ENCODE peak calls at places on chromosomes 13 and 19, in seven cellular contexts. D, O, L, G, J, X and E are unnamed samples.

GRCh38 chr19:3055741-3056453 is 6.4 kb downstream of the TLE5 start:
- DNase-seq in D (peak), O (peak), L (peak), G (no peak), J (peak), X (peak), E (peak)

GRCh38 chr13:31605076-31605858 is 134.1 kb upstream of the RXFP2 start:
- DNase-seq in D (no peak), O (no peak), L (no peak), G (no peak), J (no peak), X (no peak), E (no peak)

GRCh38 chr19:13781547-13781946 is 7.3 kb downstream of the C19orf53 start:
- DNase-seq in D (peak), O (peak), L (peak), G (peak), J (peak), X (peak), E (no peak)

GRCh38 chr19:2982983-2983350 is 5.6 kb downstream of the TLE6 start:
- DNase-seq in D (peak), O (peak), L (no peak), G (peak), J (peak), X (peak), E (peak)

GRCh38 chr19:16095071-16095571 is 16.6 kb upstream of the RAB8A start:
- DNase-seq in D (no peak), O (no peak), L (no peak), G (no peak), J (no peak), X (no peak), E (no peak)

GRCh38 chr13:47114030-47114429 is 217.2 kb upstream of the HTR2A start:
- DNase-seq in D (no peak), O (no peak), L (no peak), G (no peak), J (no peak), X (no peak), E (no peak)

GRCh38 chr19:8336072-8336569 is 6.9 kb downstream of the KANK3 start:
- DNase-seq in D (peak), O (no peak), L (no peak), G (no peak), J (no peak), X (no peak), E (no peak)

GRCh38 chr13:30063892-30064291 is 213.5 kb upstream of the UBL3 start:
- DNase-seq in D (no peak), O (no peak), L (no peak), G (no peak), J (no peak), X (no peak), E (no peak)

GRCh38 chr13:97194473-97194872 is 27.7 kb upstream of the MBNL2 start:
- DNase-seq in D (no peak), O (no peak), L (peak), G (no peak), J (no peak), X (no peak), E (no peak)

GRCh38 chr13:89294115-89294867 is 1623.1 kb downstream of the SLITRK5 start:
- DNase-seq in D (no peak), O (no peak), L (no peak), G (no peak), J (no peak), X (no peak), E (no peak)

GRCh38 chr19:9673912-9674668 is 810 bp downstream of the ZNF562 start:
- DNase-seq in D (no peak), O (no peak), L (peak), G (no peak), J (no peak), X (no peak), E (no peak)

GRCh38 chr13:26425439-26426358 is 131.8 kb upstream of the WASF3 start:
- DNase-seq in D (peak), O (peak), L (no peak), G (peak), J (no peak), X (peak), E (no peak)

GRCh38 chr19:21848706-21849105 is 12.7 kb upstream of the ZNF43 start:
- DNase-seq in D (no peak), O (no peak), L (no peak), G (no peak), J (no peak), X (no peak), E (no peak)

GRCh38 chr19:872266-872951 is 12.9 kb downstream of the CFD start:
- DNase-seq in D (peak), O (peak), L (peak), G (no peak), J (no peak), X (peak), E (no peak)

GRCh38 chr13:108962652-108963051 is 333.2 kb downstream of the MYO16 start:
- DNase-seq in D (no peak), O (no peak), L (no peak), G (no peak), J (no peak), X (no peak), E (no peak)

GRCh38 chr13:43572601-43573360 is 214.0 kb downstream of the ENOX1 start:
- DNase-seq in D (no peak), O (no peak), L (no peak), G (no peak), J (no peak), X (no peak), E (no peak)

GRCh38 chr13:47080616-47081015 is 183.8 kb upstream of the HTR2A start:
- DNase-seq in D (no peak), O (no peak), L (no peak), G (no peak), J (no peak), X (no peak), E (no peak)

GRCh38 chr13:93201992-93202558 is 24.5 kb upstream of the GPC6 start:
- DNase-seq in D (no peak), O (no peak), L (no peak), G (no peak), J (no peak), X (no peak), E (no peak)

GRCh38 chr19:18225702-18226468 is at the start of gene PDE4C:
- DNase-seq in D (no peak), O (no peak), L (no peak), G (peak), J (no peak), X (no peak), E (no peak)

GRCh38 chr19:679418-680286 is 3.5 kb downstream of the FSTL3 start:
- DNase-seq in D (peak), O (peak), L (no peak), G (peak), J (no peak), X (peak), E (no peak)

GRCh38 chr13:52085416-52085815 is 43.5 kb downstream of the NEK5 start:
- DNase-seq in D (no peak), O (no peak), L (no peak), G (no peak), J (no peak), X (no peak), E (no peak)

GRCh38 chr13:98274921-98275487 is 97.9 kb upstream of the RNF113B start:
- DNase-seq in D (no peak), O (no peak), L (no peak), G (no peak), J (no peak), X (no peak), E (no peak)

GRCh38 chr19:8340341-8341096 is 2.5 kb downstream of the KANK3 start:
- DNase-seq in D (peak), O (peak), L (no peak), G (peak), J (no peak), X (peak), E (no peak)

GRCh38 chr13:106377341-106377740 is 158.1 kb downstream of the EFNB2 start:
- DNase-seq in D (no peak), O (no peak), L (no peak), G (no peak), J (no peak), X (no peak), E (no peak)

GRCh38 chr13:109745060-109745459 is 41.3 kb downstream of the IRS2 start:
- DNase-seq in D (no peak), O (no peak), L (no peak), G (no peak), J (no peak), X (no peak), E (no peak)

GRCh38 chr13:26946675-26947342 is 186.2 kb upstream of the GPR12 start:
- DNase-seq in D (peak), O (no peak), L (peak), G (no peak), J (no peak), X (no peak), E (no peak)

GRCh38 chr19:10593820-10594637 is 6.9 kb upstream of the AP1M2 start:
- DNase-seq in D (peak), O (peak), L (no peak), G (peak), J (peak), X (no peak), E (no peak)

GRCh38 chr13:109784590-109785140 is 1.7 kb downstream of the IRS2 start:
- DNase-seq in D (peak), O (peak), L (no peak), G (peak), J (peak), X (peak), E (peak)

GRCh38 chr13:73223372-73223781 is 164.6 kb downstream of the KLF5 start:
- DNase-seq in D (no peak), O (no peak), L (no peak), G (no peak), J (no peak), X (no peak), E (no peak)

GRCh38 chr13:43804461-43805070 is 17.8 kb upstream of the ENOX1 start:
- DNase-seq in D (no peak), O (no peak), L (peak), G (no peak), J (no peak), X (no peak), E (peak)

GRCh38 chr19:5564930-5565329 is 2.8 kb downstream of the TINCR start:
- DNase-seq in D (no peak), O (no peak), L (no peak), G (no peak), J (no peak), X (no peak), E (no peak)

GRCh38 chr19:1747285-1748114 is 5.8 kb upstream of the ONECUT3 start:
- DNase-seq in D (no peak), O (no peak), L (peak), G (no peak), J (no peak), X (peak), E (no peak)

GRCh38 chr13:99275093-99275469 is 16.9 kb upstream of the GPR18 start:
- DNase-seq in D (no peak), O (no peak), L (no peak), G (no peak), J (no peak), X (no peak), E (no peak)
- TF ChIP-seq POLR2AphosphoS5 in D (no peak), O (no peak), L (no peak), G (no peak), J (no peak), X (no peak), E (no peak)

GRCh38 chr13:40992678-40993077 is 26.4 kb downstream of the ELF1 start:
- DNase-seq in D (no peak), O (no peak), L (no peak), G (no peak), J (no peak), X (no peak), E (no peak)
- TF ChIP-seq CTCF in D (no peak), O (no peak), L (no peak), G (no peak), J (no peak), X (no peak), E (no peak)

DNA sequence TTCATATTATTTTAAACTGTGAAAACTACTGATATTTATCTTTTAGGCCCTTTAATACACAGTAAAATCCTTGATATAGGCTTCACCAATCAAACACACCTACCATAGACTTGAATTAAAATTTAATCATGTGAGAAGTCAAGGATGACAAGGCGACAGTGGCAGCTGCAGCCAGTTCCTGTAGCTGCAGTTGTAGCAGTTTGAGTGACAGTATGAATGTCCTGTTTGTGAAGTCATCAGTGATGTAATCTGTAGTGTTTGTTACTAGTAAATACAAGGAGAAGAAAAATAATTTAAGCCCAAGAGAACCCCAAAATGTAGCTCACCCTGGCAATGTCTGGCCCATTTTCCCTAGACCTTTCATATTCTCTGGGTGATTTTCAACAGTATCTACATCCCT is 897.0 kb downstream of the SLITRK6 start:
- DNase-seq in D (no peak), O (no peak), L (no peak), G (no peak), J (no peak), X (no peak), E (no peak)
- H3K4me3 ChIP-seq in D (no peak), O (no peak), L (no peak), G (no peak), J (no peak), X (no peak), E (no peak)

DNA sequence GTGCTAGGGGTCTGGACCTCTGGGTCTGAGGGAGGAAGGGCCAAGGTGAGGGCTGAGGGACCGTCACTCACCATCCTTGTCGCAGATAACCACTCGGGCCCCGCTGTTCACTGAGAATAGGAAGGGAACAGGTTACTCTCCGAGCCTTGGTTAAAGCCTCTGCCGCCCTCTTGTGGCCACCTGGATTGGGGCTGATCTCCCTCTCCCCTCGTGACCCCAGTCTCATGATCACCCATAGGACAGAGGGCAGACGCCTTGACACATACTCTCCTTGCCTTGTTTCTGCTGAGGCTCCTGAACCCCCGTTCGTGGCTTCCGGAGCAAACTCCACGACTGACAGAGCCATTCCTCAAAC is 580 bp downstream of the HSD17B14 start:
- DNase-seq in D (peak), O (peak), L (peak), G (peak), J (peak), X (peak), E (peak)
- TF ChIP-seq POLR2AphosphoS5 in D (no peak), O (peak), L (peak), G (peak), J (peak), X (peak), E (peak)

DNA sequence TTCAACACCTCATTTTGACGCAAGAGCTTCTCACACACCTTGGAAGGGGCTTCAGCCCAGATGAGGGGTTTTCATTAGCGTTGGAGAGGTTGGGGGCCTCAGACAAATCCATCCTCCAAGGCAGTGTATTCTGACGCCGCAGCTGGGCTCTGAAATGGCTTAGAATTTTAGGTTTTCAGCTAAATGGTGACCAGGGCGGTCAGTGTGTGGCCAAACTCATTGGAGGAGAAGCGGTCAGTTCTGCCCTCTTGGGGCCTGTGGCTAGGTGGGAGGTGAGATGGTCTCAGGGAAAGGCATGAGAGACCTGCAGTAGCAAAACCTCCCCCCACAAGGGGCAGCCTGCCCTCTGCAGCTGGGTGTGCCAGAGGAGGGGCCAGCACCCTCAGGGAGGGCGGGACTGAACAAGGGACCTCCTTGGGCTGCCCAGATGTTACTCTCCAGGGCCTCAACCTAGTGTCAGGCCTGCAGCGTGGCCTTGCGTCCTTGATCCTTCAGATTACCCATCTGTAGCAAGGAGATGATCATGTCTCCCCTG is 155.8 kb downstream of the URI1 start:
- DNase-seq in D (no peak), O (no peak), L (no peak), G (no peak), J (no peak), X (no peak), E (no peak)
- TF ChIP-seq CTCF in D (no peak), O (no peak), L (no peak), G (no peak), J (no peak), X (no peak), E (no peak)

DNA sequence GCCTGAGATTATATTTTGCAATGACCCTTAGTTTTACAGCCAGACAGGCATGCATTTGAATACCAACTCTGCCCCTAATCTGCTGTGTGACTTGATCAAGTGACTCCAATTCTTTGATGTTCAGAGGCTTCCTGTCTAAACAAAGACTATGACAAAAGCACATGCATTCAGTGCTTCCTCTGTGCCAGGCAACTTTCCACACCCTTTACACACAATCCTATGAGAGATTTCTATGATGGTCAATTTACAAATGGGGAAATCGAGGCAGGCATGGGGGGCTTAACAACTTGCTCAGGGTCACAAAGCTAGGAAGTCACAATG is 3.7 kb upstream of the LYPD3 start:
- DNase-seq in D (no peak), O (no peak), L (no peak), G (no peak), J (no peak), X (no peak), E (no peak)
- H3K4me3 ChIP-seq in D (no peak), O (no peak), L (no peak), G (no peak), J (no peak), X (no peak), E (no peak)

DNA sequence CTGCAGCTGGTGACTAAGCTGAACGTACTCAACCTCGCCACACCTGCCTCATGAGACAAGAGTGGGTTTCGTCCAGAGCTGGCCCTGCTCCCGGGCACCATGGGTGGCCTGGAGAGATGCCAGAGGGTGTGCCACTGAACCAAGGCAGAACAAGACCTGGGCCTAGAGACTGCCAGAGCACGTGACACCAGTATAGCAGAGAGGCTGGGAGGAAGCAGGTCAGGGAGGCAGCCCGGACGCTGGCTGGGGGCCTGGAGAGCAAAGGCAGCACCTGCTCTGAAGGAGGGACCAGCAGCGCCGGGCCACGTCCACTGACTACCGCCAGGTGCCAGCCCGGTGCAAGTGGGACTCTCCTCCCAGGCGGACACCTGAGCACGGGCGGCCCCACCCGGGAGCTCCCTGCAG is 7.3 kb upstream of the C13orf46 start:
- DNase-seq in D (peak), O (peak), L (peak), G (peak), J (peak), X (peak), E (peak)
- TF ChIP-seq POLR2AphosphoS5 in D (no peak), O (peak), L (peak), G (no peak), J (peak), X (peak), E (peak)